ENCODE peak calls at places on chromosome 16, in six cellular contexts. P is spleen; R is GM20000; B is GOT3; N is omental fat pad; W is stimulated activated CD8-positive, alpha-beta memory T cell treated with anti-CD3 and anti-CD28 coated beads, Interleukin-2, amount 100 ng/mL, for 1 hour. G is an unnamed sample.

GRCh38 chr16:72715267-72715666 is 332.7 kb downstream of the ZFHX3 start:
- DNase-seq in P (no peak), R (no peak), B (no peak), N (no peak), W (no peak), G (no peak)

GRCh38 chr16:22670551-22670970 is 143.4 kb upstream of the HS3ST2 start:
- DNase-seq in P (no peak), R (peak), B (no peak), N (no peak), W (no peak), G (no peak)

GRCh38 chr16:68564367-68564985 is 25.4 kb downstream of the ZFP90 start:
- DNase-seq in P (no peak), R (no peak), B (no peak), N (no peak), W (no peak), G (no peak)

GRCh38 chr16:57533366-57533617 is 3.1 kb downstream of the CCDC102A start:
- DNase-seq in P (no peak), R (no peak), B (no peak), N (peak), W (no peak), G (peak)

GRCh38 chr16:64920211-64920610 is 201.7 kb downstream of the CDH11 start:
- DNase-seq in P (no peak), R (no peak), B (no peak), N (no peak), W (no peak), G (no peak)

GRCh38 chr16:11211061-11211976 is 44.7 kb downstream of the SOCS1 start:
- DNase-seq in P (peak), R (no peak), B (no peak), N (no peak), W (no peak), G (no peak)

GRCh38 chr16:12819126-12820117 is 15.7 kb upstream of the CPPED1 start:
- DNase-seq in P (peak), R (peak), B (peak), N (peak), W (peak), G (peak)

GRCh38 chr16:51989637-51990230 is 557.2 kb downstream of the TOX3 start:
- DNase-seq in P (no peak), R (no peak), B (no peak), N (no peak), W (no peak), G (no peak)

GRCh38 chr16:85555549-85556455 is 57.3 kb upstream of the GSE1 start:
- DNase-seq in P (no peak), R (peak), B (no peak), N (no peak), W (no peak), G (no peak)

GRCh38 chr16:1197237-1197866 is 27.7 kb downstream of the TPSG1 start:
- DNase-seq in P (no peak), R (no peak), B (no peak), N (no peak), W (no peak), G (no peak)

GRCh38 chr16:48168089-48168488 is 12.3 kb upstream of the ABCC12 start:
- DNase-seq in P (no peak), R (no peak), B (no peak), N (no peak), W (no peak), G (no peak)

GRCh38 chr16:49755291-49755611 is 100.7 kb downstream of the ZNF423 start:
- DNase-seq in P (no peak), R (no peak), B (no peak), N (no peak), W (no peak), G (no peak)

GRCh38 chr16:27726621-27727275 is 176.8 kb downstream of the KATNIP start:
- DNase-seq in P (no peak), R (no peak), B (no peak), N (no peak), W (no peak), G (peak)

GRCh38 chr16:75860654-75861053 is 134.4 kb upstream of the CPHXL start:
- DNase-seq in P (peak), R (no peak), B (no peak), N (no peak), W (no peak), G (peak)

GRCh38 chr16:78589331-78589730 is 489.9 kb downstream of the WWOX start:
- DNase-seq in P (no peak), R (no peak), B (no peak), N (no peak), W (no peak), G (no peak)

GRCh38 chr16:4601317-4602186 is 13.1 kb downstream of the UBALD1 start:
- DNase-seq in P (peak), R (no peak), B (no peak), N (no peak), W (no peak), G (no peak)

GRCh38 chr16:72894291-72895151 is 153.4 kb downstream of the ZFHX3 start:
- DNase-seq in P (no peak), R (no peak), B (no peak), N (no peak), W (no peak), G (no peak)

GRCh38 chr16:35752012-35752772 is 2292.8 kb downstream of the TP53TG3F start:
- DNase-seq in P (no peak), R (no peak), B (no peak), N (peak), W (no peak), G (peak)